ENCODE peak calls at places on chromosomes 6 and 20, in five cellular contexts. One of them, this sample, is unnamed.

GRCh38 chr6:10404799-10405524 is 9.9 kb downstream of the TFAP2A start:
- DNase-seq in AG09309: no peak
- DNase-seq in GM23338: peak; percentile 60
- DNase-seq in AG10803: no peak
- DNase-seq in GM12878: no peak
- DNase-seq in this sample: no peak

GRCh38 chr20:11168026-11168425 is 494.2 kb upstream of the JAG1 start:
- DNase-seq in AG10803: peak; percentile 52
- DNase-seq in AG09309: no peak
- DNase-seq in GM12878: no peak
- DNase-seq in GM23338: no peak
- DNase-seq in this sample: no peak

GRCh38 chr6:121823437-121823851 is 388.0 kb downstream of the GJA1 start:
- DNase-seq in GM23338: peak; percentile 84
- DNase-seq in GM12878: no peak
- DNase-seq in AG09309: no peak
- DNase-seq in AG10803: peak; percentile 89
- DNase-seq in this sample: peak; percentile 63

GRCh38 chr6:136788069-136788902 is 4.0 kb downstream of the MAP3K5 start:
- DNase-seq in GM23338: no peak
- DNase-seq in AG09309: peak; percentile 51
- DNase-seq in GM12878: no peak
- DNase-seq in AG10803: peak; percentile 85
- DNase-seq in this sample: no peak

GRCh38 chr6:89145461-89145961 is 344 bp upstream of the PM20D2 start:
- DNase-seq in AG10803: no peak
- DNase-seq in GM23338: peak; percentile 11
- DNase-seq in GM12878: peak; percentile 52
- DNase-seq in AG09309: no peak
- DNase-seq in this sample: no peak

GRCh38 chr20:12203399-12203798 is 285.7 kb downstream of the BTBD3 start:
- DNase-seq in AG09309: no peak
- DNase-seq in GM12878: no peak
- DNase-seq in GM23338: no peak
- DNase-seq in AG10803: no peak
- DNase-seq in this sample: no peak

GRCh38 chr20:61731363-61732181 is 334.1 kb downstream of the TAF4 start:
- DNase-seq in GM23338: no peak
- DNase-seq in AG09309: peak; percentile 10
- DNase-seq in AG10803: peak; percentile 57
- DNase-seq in GM12878: no peak
- DNase-seq in this sample: no peak

GRCh38 chr20:41079066-41079465 is 50.4 kb downstream of the TOP1 start:
- DNase-seq in GM23338: no peak
- DNase-seq in AG09309: no peak
- DNase-seq in GM12878: no peak
- DNase-seq in AG10803: no peak
- DNase-seq in this sample: no peak

GRCh38 chr6:163500105-163500504 is 85.6 kb downstream of the QKI start:
- DNase-seq in GM23338: no peak
- DNase-seq in AG10803: peak; percentile 8
- DNase-seq in GM12878: no peak
- DNase-seq in AG09309: no peak
- DNase-seq in this sample: no peak

GRCh38 chr20:36873498-36874189 is 2.3 kb upstream of the TLDC2 start:
- DNase-seq in GM12878: no peak
- DNase-seq in AG10803: no peak
- DNase-seq in AG09309: no peak
- DNase-seq in GM23338: no peak
- DNase-seq in this sample: no peak

GRCh38 chr20:23435675-23436539 is 3.6 kb upstream of the CSTL1 start:
- DNase-seq in GM23338: no peak
- DNase-seq in AG10803: no peak
- DNase-seq in GM12878: no peak
- DNase-seq in AG09309: no peak
- DNase-seq in this sample: no peak

GRCh38 chr20:64080013-64080812 is at the start of gene OPRL1:
- DNase-seq in GM23338: peak; percentile 47
- DNase-seq in AG09309: no peak
- DNase-seq in AG10803: no peak
- DNase-seq in GM12878: no peak
- DNase-seq in this sample: no peak

GRCh38 chr6:81126150-81126549 is 626.3 kb downstream of the TENT5A start:
- DNase-seq in GM23338: no peak
- DNase-seq in AG09309: peak; percentile 16
- DNase-seq in AG10803: peak; percentile 62
- DNase-seq in GM12878: no peak
- DNase-seq in this sample: no peak

GRCh38 chr6:75143186-75143585 is 62.7 kb downstream of the COL12A1 start:
- DNase-seq in AG09309: peak; percentile 80
- DNase-seq in AG10803: peak; percentile 94
- DNase-seq in GM23338: no peak
- DNase-seq in GM12878: no peak
- DNase-seq in this sample: peak; percentile 70

GRCh38 chr6:157268396-157268795 is 54.9 kb downstream of the TMEM242 start:
- DNase-seq in GM23338: no peak
- DNase-seq in AG10803: no peak
- DNase-seq in AG09309: no peak
- DNase-seq in GM12878: no peak
- DNase-seq in this sample: no peak

GRCh38 chr6:132368916-132369481 is 32.3 kb downstream of the MOXD1 start:
- DNase-seq in AG09309: no peak
- DNase-seq in GM12878: no peak
- DNase-seq in AG10803: no peak
- DNase-seq in GM23338: no peak
- DNase-seq in this sample: no peak

GRCh38 chr6:99995916-99996315 is 1.9 kb upstream of the MCHR2 start:
- DNase-seq in GM23338: no peak
- DNase-seq in GM12878: no peak
- DNase-seq in AG10803: no peak
- DNase-seq in AG09309: no peak
- DNase-seq in this sample: no peak

GRCh38 chr6:49666480-49666879 is 29.8 kb upstream of the RHAG start:
- DNase-seq in GM12878: no peak
- DNase-seq in AG10803: no peak
- DNase-seq in GM23338: no peak
- DNase-seq in AG09309: no peak
- DNase-seq in this sample: no peak

GRCh38 chr20:35355372-35355771 is 56.4 kb downstream of the UQCC1 start:
- DNase-seq in AG10803: peak; percentile 12
- DNase-seq in AG09309: no peak
- DNase-seq in GM12878: no peak
- DNase-seq in GM23338: no peak
- DNase-seq in this sample: no peak

GRCh38 chr20:56788041-56788670 is 159.1 kb downstream of the TFAP2C start:
- DNase-seq in GM12878: no peak
- DNase-seq in GM23338: no peak
- DNase-seq in AG09309: peak; percentile 84
- DNase-seq in AG10803: peak; percentile 95
- DNase-seq in this sample: peak; percentile 84

GRCh38 chr6:121770943-121771342 is 335.5 kb downstream of the GJA1 start:
- DNase-seq in GM23338: no peak
- DNase-seq in GM12878: no peak
- DNase-seq in AG09309: no peak
- DNase-seq in AG10803: no peak
- DNase-seq in this sample: no peak

GRCh38 chr6:41561386-41561785 is 15.2 kb downstream of the FOXP4 start:
- DNase-seq in GM12878: no peak
- DNase-seq in GM23338: no peak
- DNase-seq in AG10803: no peak
- DNase-seq in AG09309: no peak
- DNase-seq in this sample: no peak

GRCh38 chr20:540391-541201 is 3.0 kb downstream of the CSNK2A1 start:
- DNase-seq in AG10803: no peak
- DNase-seq in GM23338: peak; percentile 35
- DNase-seq in GM12878: no peak
- DNase-seq in AG09309: no peak
- DNase-seq in this sample: no peak
- TF ChIP-seq CTCF in AG10803: no peak
- TF ChIP-seq CTCF in GM23338: peak; percentile 27
- TF ChIP-seq CTCF in GM12878: no peak
- TF ChIP-seq CTCF in AG09309: no peak
- TF ChIP-seq CTCF in this sample: no peak

GRCh38 chr6:31578461-31579118 is 3.2 kb downstream of the TNF start:
- DNase-seq in AG09309: no peak
- DNase-seq in GM23338: peak; percentile 75
- DNase-seq in AG10803: no peak
- DNase-seq in GM12878: no peak
- DNase-seq in this sample: no peak

GRCh38 chr6:31579546-31580445 is 2.4 kb downstream of the LTB start:
- DNase-seq in GM12878: no peak
- DNase-seq in GM23338: no peak
- DNase-seq in AG10803: no peak
- DNase-seq in AG09309: no peak
- DNase-seq in this sample: no peak

GRCh38 chr6:31579119-31579505 is 3.1 kb downstream of the LTB start:
- DNase-seq in GM12878: no peak
- DNase-seq in AG09309: no peak
- DNase-seq in AG10803: no peak
- DNase-seq in GM23338: no peak
- DNase-seq in this sample: no peak

GRCh38 chr6:31576897-31577341 is 1.6 kb downstream of the TNF start:
- DNase-seq in AG09309: no peak
- DNase-seq in AG10803: no peak
- DNase-seq in GM23338: no peak
- DNase-seq in GM12878: no peak
- DNase-seq in this sample: no peak

DNA sequence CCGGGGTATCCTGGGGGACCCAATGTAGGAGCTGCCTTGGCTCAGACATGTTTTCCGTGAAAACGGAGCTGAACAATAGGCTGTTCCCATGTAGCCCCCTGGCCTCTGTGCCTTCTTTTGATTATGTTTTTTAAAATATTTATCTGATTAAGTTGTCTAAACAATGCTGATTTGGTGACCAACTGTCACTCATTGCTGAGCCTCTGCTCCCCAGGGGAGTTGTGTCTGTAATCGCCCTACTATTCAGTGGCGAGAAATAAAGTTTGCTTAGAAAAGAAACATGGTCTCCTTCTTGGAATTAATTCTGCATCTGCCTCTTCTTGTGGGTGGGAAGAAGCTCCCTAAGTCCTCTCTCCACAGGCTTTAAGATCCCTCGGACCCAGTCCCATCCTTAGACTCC is 2.7 kb downstream of the TNF start:
- DNase-seq in AG09309: no peak
- DNase-seq in GM23338: no peak
- DNase-seq in GM12878: no peak
- DNase-seq in AG10803: no peak
- DNase-seq in this sample: no peak
- H3K4me3 ChIP-seq in AG09309: no peak overlapping the region
- H3K4me3 ChIP-seq in GM23338: no peak overlapping the region
- H3K4me3 ChIP-seq in GM12878: peak overlapping the region; percentile 93
- H3K4me3 ChIP-seq in AG10803: no peak overlapping the region
- H3K4me3 ChIP-seq in this sample: no peak overlapping the region

GRCh38 chr6:33840064-33840926 is 36.5 kb upstream of the MLN start:
- DNase-seq in AG09309: peak; percentile 91
- DNase-seq in GM23338: no peak
- DNase-seq in GM12878: peak; percentile 51
- DNase-seq in AG10803: peak; percentile 96
- DNase-seq in this sample: peak; percentile 89

GRCh38 chr6:33837070-33837469 is 33.3 kb upstream of the MLN start:
- DNase-seq in AG10803: no peak
- DNase-seq in GM23338: no peak
- DNase-seq in AG09309: no peak
- DNase-seq in GM12878: no peak
- DNase-seq in this sample: no peak

GRCh38 chr6:33838979-33839378 is 35.2 kb upstream of the MLN start:
- DNase-seq in AG10803: no peak
- DNase-seq in GM23338: no peak
- DNase-seq in GM12878: no peak
- DNase-seq in AG09309: no peak
- DNase-seq in this sample: no peak

GRCh38 chr6:33839399-33840063 is 35.7 kb upstream of the MLN start:
- DNase-seq in AG10803: no peak
- DNase-seq in AG09309: no peak
- DNase-seq in GM23338: no peak
- DNase-seq in GM12878: no peak
- DNase-seq in this sample: no peak

GRCh38 chr6:33837971-33838665 is 34.3 kb upstream of the MLN start:
- DNase-seq in AG09309: no peak
- DNase-seq in GM12878: no peak
- DNase-seq in AG10803: peak; percentile 70
- DNase-seq in GM23338: peak; percentile 58
- DNase-seq in this sample: peak; percentile 36
- TF ChIP-seq CTCF in AG09309: no peak
- TF ChIP-seq CTCF in GM12878: no peak
- TF ChIP-seq CTCF in AG10803: peak; percentile 25
- TF ChIP-seq CTCF in GM23338: no peak
- TF ChIP-seq CTCF in this sample: peak; percentile 22

DNA sequence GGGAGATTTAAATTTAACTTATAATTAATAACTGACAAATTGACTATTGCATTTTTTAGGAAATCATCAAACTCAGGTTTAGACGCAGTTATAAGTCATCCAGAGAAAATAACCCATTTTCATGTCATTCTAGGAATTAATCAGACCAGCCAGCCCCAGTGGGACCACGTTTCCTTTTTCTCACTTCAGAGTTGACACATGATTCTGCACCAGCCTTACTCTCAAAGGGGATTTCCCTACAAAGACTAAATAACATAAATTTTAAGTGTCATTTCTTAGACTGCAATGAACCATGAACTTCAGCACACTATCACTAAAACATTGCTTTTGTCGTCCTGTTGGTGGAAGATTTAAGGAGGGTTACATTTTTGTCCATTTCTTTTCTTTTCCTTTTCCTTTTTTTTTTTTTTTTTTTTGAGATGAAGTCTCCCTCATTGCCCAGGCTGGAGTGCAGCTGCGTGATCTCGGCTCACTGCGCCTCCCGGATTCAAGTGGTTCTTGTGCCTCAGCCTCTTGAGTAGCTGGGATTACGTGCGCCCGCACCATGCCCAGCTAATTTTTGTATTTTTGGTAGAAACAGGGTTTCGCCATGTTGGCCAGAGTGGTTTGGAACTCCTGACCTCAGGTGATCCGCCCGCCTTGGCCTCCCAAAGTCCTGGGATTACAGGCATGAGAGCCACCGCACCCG is 3.6 kb downstream of the IPCEF1 start:
- DNase-seq in GM23338: no peak
- DNase-seq in AG09309: no peak
- DNase-seq in AG10803: no peak
- DNase-seq in GM12878: peak; percentile 84
- DNase-seq in this sample: no peak
- H3K4me3 ChIP-seq in GM23338: no peak overlapping the region
- H3K4me3 ChIP-seq in AG09309: no peak overlapping the region
- H3K4me3 ChIP-seq in AG10803: no peak overlapping the region
- H3K4me3 ChIP-seq in GM12878: no peak overlapping the region
- H3K4me3 ChIP-seq in this sample: no peak overlapping the region

GRCh38 chr6:37538107-37538506 is 38.4 kb upstream of the CCDC167 start:
- DNase-seq in AG10803: no peak
- DNase-seq in GM12878: no peak
- DNase-seq in GM23338: peak; percentile 70
- DNase-seq in AG09309: no peak
- DNase-seq in this sample: no peak
- TF ChIP-seq CTCF in AG10803: peak; percentile 47
- TF ChIP-seq CTCF in GM12878: peak; percentile 52
- TF ChIP-seq CTCF in GM23338: peak; percentile 59
- TF ChIP-seq CTCF in AG09309: peak; percentile 51
- TF ChIP-seq CTCF in this sample: peak; percentile 44